ENCODE peak calls at places on chromosomes 4 and X, in six cellular contexts. C is hippocampal formation, U is GM12864, B is amniotic stem cell, J is cardiac fibroblast, I is NCI-H1105. W is an unnamed sample.
A peak's percentile ranks its signal among the peaks of the same experiment; 100 is the strongest.

GRCh38 chr4:52038109-52038912 is at the start of gene SGCB:
- DNase-seq in C (peak; percentile 56), U (no peak), B (no peak), J (peak; percentile 43), I (peak; percentile 36), W (peak; percentile 78)

GRCh38 chr4:37953620-37954325 is 6.4 kb upstream of the PTTG2 start:
- DNase-seq in C (no peak), U (no peak), B (no peak), J (peak; percentile 31), I (no peak), W (no peak)

GRCh38 chr4:40916880-40917279 is 167.1 kb downstream of the NSUN7 start:
- DNase-seq in C (no peak), U (no peak), B (no peak), J (peak; percentile 52), I (no peak), W (no peak)

GRCh38 chr4:105057370-105058096 is 89.1 kb upstream of the TET2 start:
- DNase-seq in C (peak; percentile 5), U (peak; percentile 61), B (no peak), J (peak; percentile 14), I (no peak), W (peak; percentile 47)

GRCh38 chr4:123114915-123115756 is 192.7 kb upstream of the NUDT6 start:
- DNase-seq in C (no peak), U (no peak), B (no peak), J (no peak), I (no peak), W (no peak)

GRCh38 chr4:25654971-25655963 is at the start of gene SLC34A2:
- DNase-seq in C (no peak), U (no peak), B (no peak), J (no peak), I (peak; percentile 7), W (peak; percentile 15)

GRCh38 chr4:144374065-144374464 is 233.5 kb upstream of the GYPA start:
- DNase-seq in C (no peak), U (peak; percentile 26), B (no peak), J (no peak), I (no peak), W (peak; percentile 65)

GRCh38 chr4:158644341-158644740 is 27.3 kb downstream of the C4orf46 start:
- DNase-seq in C (no peak), U (no peak), B (no peak), J (no peak), I (no peak), W (no peak)

GRCh38 chrX:37905436-37906147 is 58.2 kb upstream of the DYNLT3 start:
- DNase-seq in C (no peak), U (no peak), B (no peak), J (no peak), I (peak; percentile 1), W (peak; percentile 17)

GRCh38 chr4:6988016-6988715 is 55.0 kb upstream of the TADA2B start:
- DNase-seq in C (no peak), U (no peak), B (no peak), J (peak; percentile 13), I (no peak), W (no peak)

GRCh38 chrX:47539860-47540259 is 21.1 kb upstream of the ARAF start:
- DNase-seq in C (no peak), U (no peak), B (no peak), J (no peak), I (no peak), W (no peak)

GRCh38 chr4:56705373-56705772 is 24.3 kb upstream of the HOPX start:
- DNase-seq in C (no peak), U (no peak), B (no peak), J (no peak), I (no peak), W (no peak)

W was measured in GM06990.